ENCODE peak calls at places on chromosome 21, in five cellular contexts. One of them, this sample, is unnamed.
A peak's percentile ranks its signal among the peaks of the same experiment; 100 is the strongest.

GRCh38 chr21:41777934-41778815 is 11.3 kb upstream of the RIPK4 start:
- DNase-seq in ovary: peak; percentile 88
- DNase-seq in neuronal stem cell: peak; percentile 82
- DNase-seq in psoas muscle: peak; percentile 86
- DNase-seq in astrocyte of the cerebellum: peak; percentile 86
- DNase-seq in this sample: peak; percentile 41

GRCh38 chr21:39904457-39904856 is 37.2 kb downstream of the PCP4 start:
- DNase-seq in ovary: no peak
- DNase-seq in astrocyte of the cerebellum: no peak
- DNase-seq in psoas muscle: no peak
- DNase-seq in neuronal stem cell: no peak
- DNase-seq in this sample: no peak

GRCh38 chr21:34734696-34735095 is 65.9 kb downstream of the CLIC6 start:
- DNase-seq in ovary: no peak
- DNase-seq in neuronal stem cell: no peak
- DNase-seq in psoas muscle: peak; percentile 60
- DNase-seq in astrocyte of the cerebellum: no peak
- DNase-seq in this sample: no peak

GRCh38 chr21:28539623-28539988 is 453.1 kb downstream of the LTN1 start:
- DNase-seq in astrocyte of the cerebellum: no peak
- DNase-seq in neuronal stem cell: no peak
- DNase-seq in psoas muscle: no peak
- DNase-seq in ovary: no peak
- DNase-seq in this sample: no peak

GRCh38 chr21:36385909-36386642 is 884 bp downstream of the CHAF1B start:
- DNase-seq in astrocyte of the cerebellum: no peak
- DNase-seq in ovary: no peak
- DNase-seq in psoas muscle: no peak
- DNase-seq in neuronal stem cell: no peak
- DNase-seq in this sample: no peak

GRCh38 chr21:43718872-43719747 is at the start of gene PDXK:
- DNase-seq in ovary: peak; percentile 90
- DNase-seq in astrocyte of the cerebellum: no peak
- DNase-seq in neuronal stem cell: peak; percentile 83
- DNase-seq in psoas muscle: peak; percentile 87
- DNase-seq in this sample: no peak

GRCh38 chr21:30083120-30083945 is 83.3 kb downstream of the CLDN17 start:
- DNase-seq in psoas muscle: no peak
- DNase-seq in neuronal stem cell: no peak
- DNase-seq in ovary: no peak
- DNase-seq in astrocyte of the cerebellum: no peak
- DNase-seq in this sample: no peak

GRCh38 chr21:29365636-29366305 is 67.0 kb downstream of the BACH1 start:
- DNase-seq in neuronal stem cell: no peak
- DNase-seq in psoas muscle: no peak
- DNase-seq in ovary: no peak
- DNase-seq in astrocyte of the cerebellum: no peak
- DNase-seq in this sample: no peak

GRCh38 chr21:34910396-34910795 is 138.7 kb downstream of the RUNX1 start:
- DNase-seq in astrocyte of the cerebellum: no peak
- DNase-seq in neuronal stem cell: no peak
- DNase-seq in ovary: no peak
- DNase-seq in psoas muscle: no peak
- DNase-seq in this sample: no peak

GRCh38 chr21:41601573-41602371 is 93.8 kb upstream of the TMPRSS2 start:
- DNase-seq in astrocyte of the cerebellum: no peak
- DNase-seq in psoas muscle: no peak
- DNase-seq in ovary: no peak
- DNase-seq in neuronal stem cell: no peak
- DNase-seq in this sample: no peak

GRCh38 chr21:31630062-31630711 is 29.3 kb upstream of the SOD1 start:
- DNase-seq in psoas muscle: no peak
- DNase-seq in neuronal stem cell: no peak
- DNase-seq in astrocyte of the cerebellum: peak; percentile 83
- DNase-seq in ovary: no peak
- DNase-seq in this sample: peak; percentile 89

This sample was measured in non-pigmented ciliary epithelial cell.